ENCODE peak calls at places on chromosomes 16 and 17, in six cellular contexts. T, S, D, W, O and I are unnamed samples.
A peak's percentile ranks its signal among the peaks of the same experiment; 100 is the strongest.

GRCh38 chr16:58324792-58325191 is 30.0 kb upstream of the PRSS54 start:
- DNase-seq in T (no peak), S (no peak), D (no peak), W (no peak), O (peak; percentile 29), I (no peak)

GRCh38 chr17:50310455-50311111 is 35.3 kb upstream of the XYLT2 start:
- DNase-seq in T (no peak), S (peak; percentile 21), D (no peak), W (no peak), O (no peak), I (no peak)

GRCh38 chr17:74283371-74283673 is 9.3 kb downstream of the DNAI2 start:
- DNase-seq in T (no peak), S (no peak), D (no peak), W (no peak), O (no peak), I (no peak)

GRCh38 chr16:67676939-67677338 is 10.3 kb downstream of the C16orf86 start:
- DNase-seq in T (no peak), S (no peak), D (no peak), W (no peak), O (no peak), I (no peak)

GRCh38 chr16:28090646-28091377 is 27.3 kb upstream of the GSG1L start:
- DNase-seq in T (no peak), S (peak; percentile 65), D (no peak), W (no peak), O (no peak), I (no peak)

GRCh38 chr16:78571880-78572279 is 472.4 kb downstream of the WWOX start:
- DNase-seq in T (no peak), S (no peak), D (no peak), W (no peak), O (no peak), I (no peak)

GRCh38 chr16:48201515-48202201 is 42.4 kb upstream of the LONP2 start:
- DNase-seq in T (no peak), S (no peak), D (peak; percentile 21), W (no peak), O (no peak), I (no peak)

GRCh38 chr17:34756670-34757021 is 177.3 kb downstream of the TMEM132E start:
- DNase-seq in T (no peak), S (peak; percentile 55), D (no peak), W (no peak), O (no peak), I (no peak)

GRCh38 chr16:65306313-65306712 is 184.4 kb upstream of the CDH11 start:
- DNase-seq in T (no peak), S (peak; percentile 53), D (no peak), W (no peak), O (peak; percentile 48), I (no peak)

GRCh38 chr17:80485846-80486245 is 9.4 kb upstream of the NPTX1 start:
- DNase-seq in T (no peak), S (no peak), D (no peak), W (no peak), O (no peak), I (no peak)

GRCh38 chr17:19318611-19319010 is 43.9 kb downstream of the B9D1 start:
- DNase-seq in T (no peak), S (no peak), D (no peak), W (no peak), O (no peak), I (no peak)

GRCh38 chr17:77822302-77823030 is 136.0 kb upstream of the TNRC6C start:
- DNase-seq in T (no peak), S (peak; percentile 58), D (no peak), W (no peak), O (no peak), I (no peak)

GRCh38 chr17:51245535-51245934 is 14.3 kb downstream of the MBTD1 start:
- DNase-seq in T (no peak), S (no peak), D (no peak), W (no peak), O (no peak), I (no peak)

GRCh38 chr17:151004-151403 is 13.6 kb downstream of the SCGB1C2 start:
- DNase-seq in T (no peak), S (no peak), D (no peak), W (no peak), O (no peak), I (no peak)

GRCh38 chr17:67559381-67559966 is 158.3 kb upstream of the NOL11 start:
- DNase-seq in T (no peak), S (no peak), D (no peak), W (no peak), O (no peak), I (no peak)

GRCh38 chr17:1484586-1485310 is 7.7 kb downstream of the MYO1C start:
- DNase-seq in T (no peak), S (peak; percentile 65), D (peak; percentile 84), W (no peak), O (peak; percentile 83), I (peak; percentile 57)

GRCh38 chr17:6497496-6498221 is 53.4 kb downstream of the PIMREG start:
- DNase-seq in T (no peak), S (no peak), D (no peak), W (no peak), O (no peak), I (no peak)

GRCh38 chr16:14611660-14612059 is 18.4 kb downstream of the PARN start:
- DNase-seq in T (no peak), S (no peak), D (no peak), W (no peak), O (no peak), I (no peak)

GRCh38 chr16:2980227-2981176 is at the start of gene PKMYT1:
- DNase-seq in T (peak; percentile 88), S (peak; percentile 97), D (peak; percentile 94), W (peak; percentile 76), O (peak; percentile 94), I (peak; percentile 95)

GRCh38 chr16:69711115-69711740 is 15.1 kb downstream of the NQO1 start:
- DNase-seq in T (peak; percentile 88), S (peak; percentile 89), D (peak; percentile 92), W (no peak), O (no peak), I (no peak)

GRCh38 chr16:86951831-86952598 is 365.2 kb downstream of the C16orf95 start:
- DNase-seq in T (peak; percentile 88), S (peak; percentile 97), D (no peak), W (peak; percentile 32), O (peak; percentile 83), I (no peak)

GRCh38 chr17:76537288-76537577 is 276 bp downstream of the CYGB start:
- DNase-seq in T (no peak), S (peak; percentile 80), D (peak; percentile 56), W (no peak), O (no peak), I (no peak)

GRCh38 chr16:48291303-48291702 is 44.0 kb upstream of the ABCC11 start:
- DNase-seq in T (no peak), S (peak; percentile 28), D (no peak), W (no peak), O (no peak), I (no peak)

GRCh38 chr16:53201900-53202299 is 147.1 kb downstream of the CHD9 start:
- DNase-seq in T (no peak), S (no peak), D (no peak), W (no peak), O (no peak), I (no peak)
- H3K9me3 ChIP-seq in T (no peaks in the 10 kb centered on the region), S (no peaks in the 10 kb centered on the region), D (no peaks in the 10 kb centered on the region), W (no peaks in the 10 kb centered on the region), O (peaks cover 13% of the 10 kb centered on the region), I (no peaks in the 10 kb centered on the region)

GRCh38 chr16:85571563-85571812 is 41.6 kb upstream of the GSE1 start:
- DNase-seq in T (no peak), S (no peak), D (no peak), W (no peak), O (no peak), I (no peak)

GRCh38 chr16:85573045-85573695 is 40.0 kb upstream of the GSE1 start:
- DNase-seq in T (no peak), S (no peak), D (no peak), W (no peak), O (no peak), I (no peak)

GRCh38 chr16:85570735-85571562 is 42.2 kb upstream of the GSE1 start:
- DNase-seq in T (no peak), S (no peak), D (no peak), W (peak; percentile 42), O (no peak), I (no peak)

GRCh38 chr16:85570213-85570734 is 42.8 kb upstream of the GSE1 start:
- DNase-seq in T (no peak), S (no peak), D (no peak), W (no peak), O (no peak), I (peak; percentile 17)

DNA sequence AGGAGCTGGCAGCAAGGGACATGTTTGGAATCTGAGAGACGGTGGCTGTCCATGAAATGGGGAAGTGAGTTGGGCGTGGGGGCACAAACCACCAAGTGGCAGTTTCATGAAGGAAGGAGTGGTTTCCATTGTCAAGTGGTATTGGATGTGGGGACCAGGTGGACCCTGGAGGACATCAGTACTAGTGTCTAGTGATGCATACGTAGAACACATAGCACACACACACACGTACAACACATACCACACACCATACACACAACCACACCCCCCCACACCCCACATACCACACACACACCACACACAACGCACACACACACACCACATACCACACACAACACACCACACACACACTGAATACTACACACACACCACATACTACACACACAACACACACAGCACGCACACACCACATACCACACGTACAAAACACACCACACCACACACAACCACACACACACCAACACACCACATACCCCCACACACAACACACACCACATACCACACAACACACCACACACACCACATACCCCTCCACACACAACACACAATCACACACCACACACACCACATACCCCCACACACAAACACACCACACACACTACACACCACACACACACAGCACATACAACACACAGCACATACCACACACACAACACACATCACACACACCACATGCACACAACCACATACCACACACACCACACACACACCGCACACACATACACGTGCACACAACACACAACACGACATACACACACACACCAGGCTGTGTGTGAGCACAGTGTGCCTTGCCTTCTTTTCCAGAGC is 41.1 kb upstream of the GSE1 start:
- DNase-seq in T (no peak), S (no peak), D (no peak), W (no peak), O (no peak), I (no peak)
- H3K27ac ChIP-seq in T (no peak overlapping the region), S (no peak overlapping the region), D (no peak overlapping the region), W (peak overlapping the region; percentile 43), O (no peak overlapping the region), I (no peak overlapping the region)

DNA sequence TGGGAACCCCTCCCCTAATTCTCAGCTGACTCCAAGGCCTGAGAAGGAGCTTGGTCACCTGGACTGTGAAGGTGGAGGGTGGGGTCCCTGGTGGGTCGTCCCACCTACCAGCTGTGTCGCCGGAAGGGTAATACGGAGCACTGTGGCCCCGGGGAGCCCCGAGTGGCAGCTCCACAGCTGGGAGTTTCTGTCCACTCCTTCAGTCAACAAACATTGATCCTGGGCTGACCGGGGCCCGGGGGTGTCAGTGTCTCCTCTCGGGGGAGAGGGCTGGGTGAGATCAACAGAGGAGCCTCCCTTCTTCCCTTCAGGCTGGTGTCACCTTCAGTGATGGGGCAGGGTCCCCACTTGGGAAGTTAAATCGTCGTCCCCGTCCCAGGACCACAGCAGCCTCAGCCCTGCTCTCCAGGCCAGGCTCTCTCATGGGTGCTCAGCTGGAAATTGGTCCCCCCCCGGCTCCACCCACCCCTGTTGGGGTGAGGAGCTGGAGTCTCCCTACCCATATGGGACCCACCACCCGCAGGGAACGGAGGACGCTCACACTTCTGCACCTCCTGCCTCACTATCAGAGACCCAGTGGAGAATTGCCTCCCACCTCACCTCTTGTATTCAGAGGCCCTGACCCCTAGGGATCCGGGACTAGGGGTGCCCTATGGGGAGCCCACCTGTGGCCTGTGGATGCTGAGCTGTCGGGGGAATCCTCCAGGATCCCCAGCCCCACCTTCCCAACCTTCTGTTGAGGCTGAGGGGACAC is 1.9 kb downstream of the GCGR start:
- DNase-seq in T (peak; percentile 71), S (no peak), D (no peak), W (no peak), O (no peak), I (no peak)
- H3K27me3 ChIP-seq in T (peaks cover 66% of the 10 kb centered on the region), S (peaks cover 78% of the 10 kb centered on the region), D (peaks cover 4% of the 10 kb centered on the region), W (peaks cover 3% of the 10 kb centered on the region), O (peaks cover 86% of the 10 kb centered on the region), I (no peaks in the 10 kb centered on the region)

GRCh38 chr17:39838784-39839183 is 25.3 kb downstream of the IKZF3 start:
- DNase-seq in T (no peak), S (no peak), D (no peak), W (no peak), O (no peak), I (no peak)
- H3K9me3 ChIP-seq in T (peaks cover 5% of the 10 kb centered on the region), S (no peaks in the 10 kb centered on the region), D (no peaks in the 10 kb centered on the region), W (peaks cover 38% of the 10 kb centered on the region), O (no peaks in the 10 kb centered on the region), I (peaks cover 6% of the 10 kb centered on the region)